ENCODE peak calls at places on chromosomes 5 and 9, in ten cellular contexts. X, T, C, V, M, S, Y, L, U and G are unnamed samples.

GRCh38 chr9:101138516-101138915 is 110.0 kb downstream of the PLPPR1 start:
- DNase-seq in S (no peak), X (no peak), M (no peak), U (no peak), Y (no peak), L (no peak), T (no peak), V (no peak), C (no peak), G (no peak)

GRCh38 chr5:123505633-123506032 is 6.3 kb upstream of the CSNK1G3 start:
- DNase-seq in U (no peak), C (no peak), V (no peak), Y (peak), X (no peak), S (no peak), M (no peak), T (no peak), L (no peak), G (no peak)

GRCh38 chr9:16003785-16004184 is 450.9 kb downstream of the CCDC171 start:
- DNase-seq in U (no peak), S (no peak), X (no peak), V (no peak), M (no peak), C (no peak), Y (no peak), T (no peak), L (no peak), G (no peak)

GRCh38 chr5:14016549-14016948 is 72.1 kb upstream of the DNAH5 start:
- DNase-seq in Y (no peak), X (no peak), M (no peak), C (no peak), S (no peak), V (no peak), U (no peak), T (no peak), L (no peak), G (no peak)

GRCh38 chr9:89911721-89912604 is 307.2 kb downstream of the GADD45G start:
- DNase-seq in U (no peak), V (no peak), M (no peak), T (no peak), C (no peak), L (no peak), X (no peak), S (no peak), Y (no peak), G (no peak)

GRCh38 chr5:162567644-162568043 is 500.1 kb downstream of the GABRG2 start:
- DNase-seq in V (no peak), X (no peak), L (no peak), Y (no peak), C (no peak), T (no peak), M (no peak), U (no peak), S (no peak), G (no peak)

GRCh38 chr9:33117306-33117705 is 40.8 kb upstream of the SMU1 start:
- DNase-seq in X (no peak), L (no peak), Y (no peak), C (no peak), S (no peak), M (peak), U (peak), T (no peak), V (no peak), G (no peak)

GRCh38 chr9:113705938-113706519 is 170.1 kb upstream of the ZNF618 start:
- DNase-seq in M (no peak), C (no peak), X (no peak), Y (peak), U (no peak), V (no peak), S (no peak), L (no peak), T (no peak), G (no peak)

GRCh38 chr5:133316346-133317343 is 264.8 kb downstream of the HSPA4 start:
- DNase-seq in C (no peak), V (no peak), U (no peak), T (no peak), L (no peak), Y (no peak), M (no peak), S (no peak), X (no peak), G (no peak)

GRCh38 chr9:87290241-87290700 is 207.4 kb upstream of the DAPK1 start:
- DNase-seq in L (no peak), X (no peak), C (no peak), Y (no peak), S (no peak), T (no peak), V (no peak), M (peak), U (peak), G (no peak)

GRCh38 chr9:70385423-70385822 is 29.0 kb downstream of the KLF9 start:
- DNase-seq in Y (no peak), S (no peak), M (no peak), C (no peak), U (no peak), T (no peak), V (no peak), X (no peak), L (no peak), G (no peak)

GRCh38 chr5:118592234-118592633 is 396.1 kb downstream of the DTWD2 start:
- DNase-seq in M (no peak), U (no peak), X (no peak), Y (no peak), C (no peak), V (no peak), T (no peak), S (no peak), L (no peak), G (no peak)

GRCh38 chr5:102681403-102681983 is 73.6 kb upstream of the PAM start:
- DNase-seq in T (no peak), S (peak), C (peak), V (no peak), U (peak), M (peak), X (peak), Y (peak), L (peak), G (no peak)

GRCh38 chr9:124259273-124260078 is 1.7 kb downstream of the NEK6 start:
- DNase-seq in V (no peak), S (peak), U (peak), C (peak), X (no peak), Y (peak), L (peak), T (peak), M (peak), G (no peak)

GRCh38 chr5:151248651-151249050 is 4.3 kb upstream of the GM2A start:
- DNase-seq in V (no peak), C (no peak), M (no peak), T (no peak), U (no peak), L (no peak), X (no peak), S (no peak), Y (no peak), G (no peak)

GRCh38 chr5:177105546-177106476 is 19.1 kb downstream of the FGFR4 start:
- DNase-seq in Y (no peak), U (no peak), X (no peak), S (no peak), C (no peak), V (no peak), L (no peak), T (no peak), M (no peak), G (no peak)

GRCh38 chr9:119697996-119698395 is 328.8 kb upstream of the BRINP1 start:
- DNase-seq in S (no peak), L (no peak), M (no peak), C (no peak), U (no peak), Y (no peak), X (no peak), T (no peak), V (no peak), G (no peak)

GRCh38 chr9:118651511-118651910 is 717.7 kb downstream of the BRINP1 start:
- DNase-seq in S (no peak), V (no peak), L (no peak), M (no peak), Y (no peak), T (no peak), C (peak), X (no peak), U (no peak), G (no peak)

GRCh38 chr9:37262410-37262809 is 142.0 kb downstream of the ZCCHC7 start:
- DNase-seq in L (no peak), X (no peak), M (peak), S (no peak), Y (no peak), T (no peak), C (peak), V (no peak), U (peak), G (no peak)

GRCh38 chr5:40198736-40199135 is 481.0 kb upstream of the PTGER4 start:
- DNase-seq in X (no peak), M (no peak), C (peak), V (no peak), L (no peak), U (peak), T (no peak), Y (no peak), S (no peak), G (no peak)

GRCh38 chr5:8892931-8893330 is 652.9 kb downstream of the SEMA5A start:
- DNase-seq in M (no peak), X (no peak), V (no peak), U (no peak), Y (no peak), S (no peak), L (no peak), T (no peak), C (no peak), G (no peak)

GRCh38 chr5:14901462-14902051 is 30.0 kb upstream of the ANKH start:
- DNase-seq in L (no peak), S (no peak), M (peak), X (no peak), U (peak), V (no peak), C (no peak), Y (no peak), T (peak), G (no peak)

GRCh38 chr9:126503333-126504085 is 110.2 kb upstream of the LMX1B start:
- DNase-seq in L (peak), X (no peak), Y (no peak), U (no peak), S (no peak), T (no peak), V (no peak), M (peak), C (no peak), G (peak)

GRCh38 chr5:94614156-94614805 is 4.1 kb downstream of the KIAA0825 start:
- DNase-seq in L (no peak), V (no peak), C (no peak), Y (no peak), M (no peak), S (no peak), X (no peak), U (no peak), T (no peak), G (no peak)

GRCh38 chr5:60232051-60232794 is 338.7 kb upstream of the PDE4D start:
- DNase-seq in X (no peak), S (no peak), V (no peak), C (no peak), U (no peak), T (no peak), M (no peak), L (no peak), Y (no peak), G (no peak)

GRCh38 chr5:135508496-135509005 is 27.2 kb downstream of the NEUROG1 start:
- DNase-seq in C (no peak), X (no peak), L (no peak), M (no peak), V (no peak), Y (no peak), T (no peak), S (no peak), U (peak), G (no peak)

GRCh38 chr9:135065151-135065550 is 22.3 kb upstream of the OLFM1 start:
- DNase-seq in Y (no peak), S (peak), L (no peak), V (peak), M (no peak), C (no peak), T (no peak), X (peak), U (no peak), G (peak)

GRCh38 chr9:107536462-107536861 is 46.9 kb upstream of the KLF4 start:
- DNase-seq in U (no peak), C (no peak), L (no peak), M (no peak), V (no peak), T (no peak), Y (no peak), S (no peak), X (no peak), G (no peak)

GRCh38 chr9:118321823-118322222 is 617.6 kb downstream of the TLR4 start:
- DNase-seq in V (no peak), S (no peak), X (no peak), L (no peak), C (no peak), M (no peak), T (no peak), U (no peak), Y (no peak), G (no peak)

GRCh38 chr9:118630931-118631595 is 738.2 kb downstream of the BRINP1 start:
- DNase-seq in T (no peak), X (no peak), M (no peak), S (no peak), U (no peak), L (no peak), V (no peak), Y (no peak), C (peak), G (no peak)

GRCh38 chr5:122896598-122897282 is 51.3 kb downstream of the SNX24 start:
- DNase-seq in L (no peak), T (no peak), M (peak), S (no peak), C (peak), V (no peak), X (no peak), U (peak), Y (no peak), G (no peak)

GRCh38 chr5:169873642-169874041 is 106.7 kb downstream of the INSYN2B start:
- DNase-seq in X (no peak), M (peak), S (no peak), T (no peak), U (peak), L (peak), Y (no peak), V (no peak), C (no peak), G (no peak)

GRCh38 chr5:166257656-166258055 is 2033.8 kb upstream of the WWC1 start:
- DNase-seq in C (no peak), T (no peak), X (no peak), M (no peak), V (no peak), S (no peak), U (no peak), L (no peak), Y (no peak), G (no peak)

GRCh38 chr5:21049900-21050299 is 1061.9 kb upstream of the CDH18 start:
- DNase-seq in T (no peak), U (no peak), X (no peak), S (no peak), V (no peak), M (no peak), Y (no peak), L (no peak), C (no peak), G (no peak)

GRCh38 chr5:156359452-156359851 is 32.5 kb downstream of the SGCD start:
- DNase-seq in T (peak), X (no peak), U (peak), Y (no peak), L (no peak), V (no peak), S (no peak), C (no peak), M (peak), G (no peak)

GRCh38 chr5:112686675-112687074 is 51.0 kb upstream of the APC start:
- DNase-seq in C (no peak), S (no peak), M (no peak), Y (no peak), X (no peak), V (no peak), T (no peak), L (no peak), U (no peak), G (no peak)

GRCh38 chr9:136550439-136551085 is 4.7 kb upstream of the NOTCH1 start:
- DNase-seq in V (no peak), M (no peak), S (no peak), U (no peak), T (no peak), C (peak), X (no peak), Y (no peak), L (no peak), G (no peak)

GRCh38 chr9:69029535-69029934 is 6.0 kb upstream of the FXN start:
- DNase-seq in C (no peak), U (no peak), S (no peak), V (no peak), X (no peak), Y (no peak), L (no peak), T (no peak), M (no peak), G (no peak)

DNA sequence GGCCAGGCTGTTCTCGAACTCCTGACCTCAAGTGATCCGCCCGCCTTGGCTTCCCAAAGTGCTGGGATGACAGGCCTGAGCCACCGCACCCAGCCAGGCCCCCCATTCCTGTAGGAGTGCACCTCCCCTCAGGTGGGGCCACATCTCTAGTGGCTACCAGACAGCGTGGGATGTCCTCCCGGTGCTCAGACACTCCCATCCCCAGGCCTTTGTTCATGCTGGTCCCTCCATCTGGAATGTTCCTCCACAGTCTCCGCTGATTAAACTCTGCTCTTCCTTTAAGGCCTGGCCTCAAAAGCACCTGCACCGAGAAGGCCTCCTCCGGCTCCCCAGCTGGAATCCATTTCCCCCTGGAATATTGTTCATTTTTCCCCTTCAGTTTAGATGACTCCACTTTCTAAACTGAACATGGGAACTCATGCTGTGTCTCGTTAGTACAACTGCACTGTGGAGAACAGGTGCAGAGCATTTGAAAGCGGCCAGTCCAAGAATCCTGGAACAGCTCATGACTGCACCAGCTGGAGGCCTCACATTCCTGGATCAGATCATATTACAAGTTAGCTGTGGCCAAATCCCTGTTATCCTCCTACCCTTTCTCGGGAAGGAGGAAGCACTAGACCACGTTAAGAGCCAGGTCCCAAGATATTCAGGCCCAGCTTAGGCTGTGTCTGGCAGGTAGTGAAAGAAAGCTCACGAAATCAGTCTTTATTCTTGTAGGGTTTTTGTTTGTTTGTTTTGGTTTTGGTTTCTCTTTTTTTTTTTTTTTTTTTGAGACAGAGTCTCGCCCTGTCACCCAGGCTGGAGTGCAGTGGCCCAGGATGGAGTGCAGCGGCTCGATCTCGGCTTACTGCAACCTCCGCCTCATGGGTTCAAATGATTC is 10.8 kb upstream of the PRRC2B start:
- DNase-seq in S (no peak), M (peak), T (peak), V (no peak), C (peak), X (no peak), Y (no peak), U (peak), L (peak), G (no peak)
- TF ChIP-seq CTCF in S (no peak), M (no peak), T (no peak), V (no peak), C (no peak), X (no peak), Y (no peak), U (no peak), L (no peak), G (no peak)

GRCh38 chr5:34751807-34752736 is 86.9 kb upstream of the TTC23L start:
- DNase-seq in C (no peak), Y (peak), X (no peak), T (no peak), M (peak), L (peak), S (no peak), U (no peak), V (no peak), G (no peak)

GRCh38 chr5:34762321-34762871 is 76.6 kb upstream of the TTC23L start:
- DNase-seq in V (no peak), M (peak), L (peak), S (no peak), U (peak), C (no peak), Y (no peak), T (peak), X (no peak), G (no peak)

GRCh38 chr5:34758514-34758913 is 80.5 kb upstream of the TTC23L start:
- DNase-seq in C (no peak), U (no peak), S (no peak), M (no peak), Y (no peak), V (no peak), L (no peak), X (no peak), T (no peak), G (no peak)

GRCh38 chr5:34756781-34757624 is 82.0 kb upstream of the TTC23L start:
- DNase-seq in S (no peak), Y (peak), C (no peak), U (no peak), X (no peak), V (no peak), L (no peak), M (no peak), T (no peak), G (no peak)
- TF ChIP-seq CTCF in S (no peak), Y (no peak), C (no peak), U (no peak), X (no peak), V (no peak), L (no peak), M (no peak), T (no peak), G (no peak)

GRCh38 chr5:96439477-96440184 is 6.6 kb upstream of the PCSK1 start:
- DNase-seq in S (no peak), Y (no peak), C (no peak), M (peak), V (no peak), T (no peak), X (no peak), U (peak), L (no peak), G (no peak)
- TF ChIP-seq CTCF in S (no peak), Y (no peak), C (no peak), M (peak), V (no peak), T (no peak), X (no peak), U (peak), L (no peak), G (peak)

GRCh38 chr5:143106175-143106574 is 297.3 kb downstream of the NR3C1 start:
- DNase-seq in L (peak), Y (peak), V (no peak), M (peak), U (peak), X (no peak), T (no peak), S (no peak), C (peak), G (no peak)
- TF ChIP-seq CTCF in L (peak), Y (no peak), V (no peak), M (peak), U (peak), X (no peak), T (peak), S (peak), C (no peak), G (peak)

DNA sequence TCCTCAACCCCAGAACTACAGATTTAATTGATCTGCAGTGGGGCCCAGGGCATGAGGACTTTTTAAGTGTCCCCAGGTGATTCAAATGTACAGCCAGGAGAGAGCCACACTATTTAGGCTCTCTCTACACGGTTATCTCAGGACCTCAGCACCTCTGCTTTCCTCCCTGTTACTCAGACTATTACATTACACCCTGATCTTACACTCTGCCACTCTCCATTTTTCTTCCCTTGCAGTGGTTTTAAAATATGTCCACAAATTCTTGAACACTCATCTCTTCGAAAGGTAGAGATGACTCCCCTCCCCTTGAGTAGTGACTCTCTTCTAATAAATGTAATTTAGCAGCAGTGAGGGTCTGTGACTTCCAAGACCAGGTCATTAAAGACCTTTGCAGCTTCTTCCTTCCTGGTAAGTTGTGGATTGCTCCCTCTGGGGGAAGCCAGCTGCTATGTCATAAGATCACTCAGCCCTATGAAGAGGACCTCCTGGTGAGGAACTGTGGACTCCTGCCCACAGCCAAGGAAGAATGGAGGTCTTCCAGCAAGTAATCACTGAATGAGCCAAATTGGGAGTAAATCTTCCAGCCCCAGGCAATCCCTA is 87.5 kb upstream of the SSBP2 start:
- DNase-seq in V (no peak), M (peak), C (peak), Y (peak), S (no peak), X (no peak), T (no peak), L (no peak), U (peak), G (no peak)
- TF ChIP-seq CTCF in V (no peak), M (peak), C (peak), Y (peak), S (peak), X (peak), T (peak), L (peak), U (peak), G (peak)

GRCh38 chr9:109203761-109204360 is 36.8 kb upstream of the FRRS1L start:
- DNase-seq in C (no peak), L (no peak), M (no peak), V (no peak), T (no peak), S (no peak), U (no peak), X (no peak), Y (no peak), G (no peak)

GRCh38 chr9:109205526-109205925 is 38.5 kb upstream of the FRRS1L start:
- DNase-seq in Y (no peak), S (no peak), M (no peak), L (no peak), C (no peak), T (no peak), V (no peak), X (no peak), U (no peak), G (no peak)

GRCh38 chr9:109206670-109207069 is 39.6 kb upstream of the FRRS1L start:
- DNase-seq in L (no peak), S (no peak), T (no peak), V (no peak), Y (no peak), C (peak), X (no peak), U (no peak), M (peak), G (no peak)
- TF ChIP-seq CTCF in L (no peak), S (no peak), T (no peak), V (no peak), Y (no peak), C (peak), X (no peak), U (no peak), M (peak), G (peak)